ENCODE peak calls at places on chromosomes 13 and 19, in nine cellular contexts. M, T, E, G, F, X, D, S and H are unnamed samples.

GRCh38 chr19:2199215-2199614 is 35.5 kb downstream of the DOT1L start:
- DNase-seq in F (peak; percentile 70), S (no peak), M (no peak), G (no peak), D (no peak), T (peak; percentile 30), E (peak; percentile 42), X (no peak), H (no peak)

GRCh38 chr13:49374585-49375290 is 69.1 kb downstream of the CAB39L start:
- DNase-seq in S (no peak), D (no peak), T (no peak), E (peak; percentile 17), X (no peak), F (no peak), M (no peak), G (no peak), H (no peak)

GRCh38 chr19:42122691-42123607 is 9.3 kb downstream of the POU2F2 start:
- DNase-seq in G (no peak), S (no peak), T (no peak), M (no peak), D (no peak), F (no peak), X (no peak), E (no peak), H (no peak)

GRCh38 chr13:105446197-105446596 is 1089.3 kb downstream of the EFNB2 start:
- DNase-seq in E (no peak), D (no peak), T (no peak), X (no peak), G (no peak), F (no peak), S (no peak), M (no peak), H (no peak)

GRCh38 chr13:48315981-48316380 is 12.4 kb downstream of the RB1 start:
- DNase-seq in M (peak; percentile 26), G (no peak), F (no peak), D (no peak), T (no peak), E (no peak), S (no peak), X (no peak), H (no peak)

GRCh38 chr13:76884571-76885202 is 1.5 kb downstream of the KCTD12 start:
- DNase-seq in M (peak; percentile 11), D (no peak), S (no peak), G (no peak), T (no peak), F (no peak), E (peak; percentile 7), X (no peak), H (no peak)

GRCh38 chr19:13797870-13798269 is 2.6 kb downstream of the ZSWIM4 start:
- DNase-seq in T (no peak), D (peak; percentile 59), X (no peak), E (no peak), F (no peak), M (no peak), G (no peak), S (no peak), H (peak; percentile 49)

GRCh38 chr13:82698383-82698782 is 1183.9 kb downstream of the SLITRK1 start:
- DNase-seq in D (no peak), F (no peak), S (no peak), M (no peak), T (no peak), E (no peak), G (no peak), X (no peak), H (no peak)

GRCh38 chr19:1307320-1307719 is 21.6 kb downstream of the EFNA2 start:
- DNase-seq in D (no peak), M (no peak), T (no peak), F (no peak), S (no peak), E (peak; percentile 86), X (no peak), G (no peak), H (no peak)

GRCh38 chr19:38877781-38878574 is at the start of gene RINL:
- DNase-seq in X (peak; percentile 76), F (peak; percentile 43), G (peak; percentile 66), M (no peak), S (peak; percentile 75), T (no peak), E (peak; percentile 55), D (no peak), H (no peak)

GRCh38 chr13:71912524-71912923 is 45.5 kb upstream of the DACH1 start:
- DNase-seq in T (no peak), E (no peak), D (no peak), F (no peak), G (no peak), X (no peak), S (no peak), M (no peak), H (no peak)

GRCh38 chr19:33465371-33465770 is 56.2 kb downstream of the PEPD start:
- DNase-seq in G (no peak), E (no peak), D (no peak), F (no peak), S (no peak), T (no peak), X (no peak), M (no peak), H (no peak)

GRCh38 chr13:70523622-70524021 is 415.4 kb upstream of the KLHL1 start:
- DNase-seq in F (no peak), T (no peak), S (no peak), X (no peak), D (no peak), E (no peak), M (peak; percentile 6), G (no peak), H (no peak)

GRCh38 chr19:52660981-52661380 is 22.8 kb upstream of the ZNF83 start:
- DNase-seq in E (no peak), S (no peak), G (no peak), T (no peak), D (no peak), M (no peak), F (no peak), X (no peak), H (no peak)

GRCh38 chr13:42973581-42973980 is 18.5 kb downstream of the EPSTI1 start:
- DNase-seq in E (no peak), G (no peak), M (no peak), D (no peak), T (no peak), X (no peak), F (no peak), S (no peak), H (no peak)

GRCh38 chr13:23950736-23951510 is 53.6 kb upstream of the C1QTNF9B start:
- DNase-seq in E (no peak), D (no peak), X (no peak), S (no peak), F (no peak), M (no peak), G (no peak), T (no peak), H (no peak)

GRCh38 chr13:93147293-93147645 is 79.3 kb upstream of the GPC6 start:
- DNase-seq in F (no peak), G (no peak), D (no peak), E (no peak), S (no peak), X (no peak), T (no peak), M (no peak), H (no peak)

GRCh38 chr19:35268546-35269424 is at the start of gene USF2:
- DNase-seq in T (peak; percentile 48), D (peak; percentile 70), E (peak; percentile 88), F (peak; percentile 78), X (peak; percentile 91), S (peak; percentile 69), G (peak; percentile 63), M (peak; percentile 79), H (peak; percentile 84)

GRCh38 chr19:35270381-35270811 is 1.6 kb downstream of the USF2 start:
- DNase-seq in M (no peak), G (no peak), F (no peak), T (no peak), D (no peak), S (no peak), X (no peak), E (no peak), H (no peak)

GRCh38 chr19:35271546-35271945 is 2.8 kb downstream of the USF2 start:
- DNase-seq in X (no peak), S (no peak), T (no peak), E (no peak), M (no peak), F (no peak), G (no peak), D (no peak), H (no peak)

GRCh38 chr19:35267818-35268545 is 780 bp upstream of the USF2 start:
- DNase-seq in G (peak; percentile 77), F (peak; percentile 82), T (peak; percentile 56), M (peak; percentile 72), D (peak; percentile 69), S (peak; percentile 82), X (peak; percentile 90), E (peak; percentile 97), H (peak; percentile 85)

GRCh38 chr19:35269425-35270117 is 809 bp downstream of the USF2 start:
- DNase-seq in F (peak; percentile 89), D (peak; percentile 89), M (peak; percentile 88), G (peak; percentile 75), S (peak; percentile 70), E (peak; percentile 83), T (peak; percentile 76), X (peak; percentile 94), H (peak; percentile 92)
- H3K4me1 ChIP-seq in F (peaks cover 7% of the 10 kb centered on the region), D (peaks cover 8% of the 10 kb centered on the region), M (peaks cover 13% of the 10 kb centered on the region), G (peaks cover 6% of the 10 kb centered on the region), S (peaks cover 23% of the 10 kb centered on the region), E (peaks cover 15% of the 10 kb centered on the region), T (peaks cover 3% of the 10 kb centered on the region), X (peaks cover 32% of the 10 kb centered on the region), H (no peaks in the 10 kb centered on the region)

DNA sequence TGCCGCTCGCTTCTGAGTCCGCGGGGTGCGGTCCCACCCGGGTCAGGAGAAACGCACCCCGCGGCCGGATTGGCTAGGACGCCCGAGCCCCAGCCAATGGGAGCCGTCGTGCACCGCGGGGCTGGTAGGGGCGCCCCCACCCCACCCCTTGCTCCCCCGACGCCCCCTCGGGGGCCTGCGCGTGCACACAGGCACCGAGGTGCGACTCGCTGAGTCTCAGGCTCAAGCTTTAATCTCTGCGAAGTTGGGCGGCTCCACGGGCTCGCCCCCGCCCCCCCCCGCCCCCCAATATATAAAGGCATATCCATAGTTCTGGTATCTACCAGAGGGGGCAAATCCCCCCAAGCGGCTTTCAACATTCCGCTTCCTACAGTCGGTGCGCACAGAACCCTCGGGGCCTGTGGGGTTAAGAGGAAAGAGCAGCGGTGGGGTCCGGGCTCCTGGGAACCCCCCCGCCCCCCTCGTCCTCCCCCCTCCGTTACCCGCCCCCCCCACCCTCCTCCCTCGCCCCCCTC is at the start of gene COX6B2:
- DNase-seq in D (no peak), X (no peak), M (no peak), T (no peak), S (no peak), F (peak; percentile 63), E (peak; percentile 62), G (no peak), H (no peak)
- H3K27ac ChIP-seq in D (no peak within 1 kb of the TSS), X (no peak within 1 kb of the TSS), M (no peak within 1 kb of the TSS), T (no peak within 1 kb of the TSS), S (no peak within 1 kb of the TSS), F (no peak within 1 kb of the TSS), E (peak within 1 kb of the TSS; percentile 49), G (no peak within 1 kb of the TSS), H (no peak within 1 kb of the TSS)

GRCh38 chr13:44156294-44156658 is 217.3 kb upstream of the SERP2 start:
- DNase-seq in D (no peak), S (no peak), X (no peak), F (no peak), G (no peak), E (no peak), T (no peak), M (no peak), H (no peak)
- H3K4me3 ChIP-seq in D (no peak overlapping the region), S (no peak overlapping the region), X (no peak overlapping the region), F (no peak overlapping the region), G (no peak overlapping the region), E (no peak overlapping the region), T (no peak overlapping the region), M (peak overlapping the region; percentile 18), H (peak overlapping the region; percentile 32)

GRCh38 chr19:3366104-3366760 is at the start of gene NFIC:
- DNase-seq in D (peak; percentile 75), S (no peak), X (peak; percentile 90), T (no peak), M (peak; percentile 83), G (peak; percentile 40), E (peak; percentile 92), F (peak; percentile 77), H (peak; percentile 93)
- H3K4me1 ChIP-seq in D (no peaks in the 10 kb centered on the region), S (peaks cover 22% of the 10 kb centered on the region), X (peaks cover 33% of the 10 kb centered on the region), T (peaks cover 10% of the 10 kb centered on the region), M (peaks cover 29% of the 10 kb centered on the region), G (no peaks in the 10 kb centered on the region), E (peaks cover 63% of the 10 kb centered on the region), F (peaks cover 19% of the 10 kb centered on the region), H (peaks cover 40% of the 10 kb centered on the region)